ENCODE peak calls at places on chromosome 10, in five cellular contexts. J is HTR-8/SVneo; G is stimulated activated CD4-positive, alpha-beta T cell treated with anti-CD3 and anti-CD28 coated beads, Interleukin-1b, Interleukin-23, amount 100 ng/mL, for 24 hours; C is suprapubic skin; B is globus pallidus. U is an unnamed sample.

GRCh38 chr10:60323171-60323570 is 66.5 kb downstream of the ANK3 start:
- DNase-seq in C (no peak), J (no peak), G (no peak), B (no peak), U (no peak)

GRCh38 chr10:15482168-15482567 is 111.1 kb upstream of the FAM171A1 start:
- DNase-seq in G (no peak), C (no peak), J (no peak), B (no peak), U (no peak)

GRCh38 chr10:110448682-110449418 is 48.9 kb upstream of the DUSP5 start:
- DNase-seq in B (no peak), C (no peak), G (no peak), J (no peak), U (no peak)

GRCh38 chr10:49290131-49290530 is 8.8 kb upstream of the C10orf71 start:
- DNase-seq in J (no peak), G (no peak), C (no peak), B (no peak), U (no peak)

GRCh38 chr10:5856701-5857004 is 33.0 kb downstream of the ANKRD16 start:
- DNase-seq in G (no peak), C (no peak), B (no peak), J (no peak), U (no peak)

GRCh38 chr10:117980216-117980615 is 66.5 kb downstream of the RAB11FIP2 start:
- DNase-seq in G (no peak), B (no peak), C (no peak), J (peak), U (no peak)

GRCh38 chr10:104146871-104147270 is 24.9 kb downstream of the SFR1 start:
- DNase-seq in G (no peak), B (peak), C (no peak), J (no peak), U (no peak)

GRCh38 chr10:111392910-111393309 is 316.1 kb downstream of the ADRA2A start:
- DNase-seq in G (no peak), J (no peak), C (no peak), B (no peak), U (no peak)

GRCh38 chr10:121598261-121599249 is at the start of gene FGFR2:
- DNase-seq in C (peak), J (no peak), B (peak), G (no peak), U (no peak)

GRCh38 chr10:1607466-1607865 is 129.9 kb downstream of the ADARB2 start:
- DNase-seq in G (no peak), J (no peak), C (no peak), B (no peak), U (no peak)

GRCh38 chr10:26700884-26701630 is 3.6 kb downstream of the PDSS1 start:
- DNase-seq in B (no peak), G (no peak), J (no peak), C (no peak), U (no peak)

GRCh38 chr10:14022954-14023353 is 307.8 kb downstream of the FRMD4A start:
- DNase-seq in J (no peak), C (no peak), G (no peak), B (no peak), U (no peak)

GRCh38 chr10:107739951-107740350 is 575.4 kb upstream of the SORCS1 start:
- DNase-seq in G (no peak), B (no peak), C (no peak), J (no peak), U (no peak)

GRCh38 chr10:9331583-9332008 is 1277.1 kb downstream of the GATA3 start:
- DNase-seq in B (peak), G (no peak), C (no peak), J (peak), U (no peak)

GRCh38 chr10:5443429-5443828 is 31.1 kb downstream of the NET1 start:
- DNase-seq in B (no peak), G (no peak), C (no peak), J (no peak), U (no peak)

GRCh38 chr10:100327007-100327700 is 2.9 kb downstream of the PKD2L1 start:
- DNase-seq in C (no peak), G (no peak), J (no peak), B (peak), U (no peak)

GRCh38 chr10:94075521-94075920 is 81.8 kb downstream of the PLCE1 start:
- DNase-seq in B (no peak), G (no peak), J (no peak), C (no peak), U (no peak)

GRCh38 chr10:60101821-60102220 is 195.5 kb upstream of the CCDC6 start:
- DNase-seq in G (no peak), C (no peak), B (no peak), J (no peak), U (no peak)

GRCh38 chr10:88207121-88207546 is 343.7 kb downstream of the PTEN start:
- DNase-seq in B (no peak), J (no peak), G (no peak), C (no peak), U (no peak)

GRCh38 chr10:94006591-94007550 is 13.1 kb downstream of the PLCE1 start:
- DNase-seq in J (no peak), G (no peak), C (no peak), B (no peak), U (no peak)

GRCh38 chr10:19620867-19621266 is 195.4 kb upstream of the PLXDC2 start:
- DNase-seq in B (no peak), J (no peak), G (no peak), C (no peak), U (no peak)

GRCh38 chr10:126667568-126667967 is 2.9 kb downstream of the C10orf90 start:
- DNase-seq in G (no peak), C (no peak), B (peak), J (no peak), U (no peak)

GRCh38 chr10:53315709-53316108 is 543.1 kb upstream of the MBL2 start:
- DNase-seq in J (no peak), B (no peak), C (no peak), G (no peak), U (no peak)

GRCh38 chr10:62880162-62880561 is 64.0 kb upstream of the EGR2 start:
- DNase-seq in G (no peak), J (no peak), C (no peak), B (no peak), U (no peak)

GRCh38 chr10:16606421-16606820 is 84.7 kb upstream of the C1QL3 start:
- DNase-seq in J (no peak), C (no peak), G (no peak), B (no peak), U (no peak)

GRCh38 chr10:8412541-8412940 is 358.1 kb downstream of the GATA3 start:
- DNase-seq in G (no peak), J (no peak), C (no peak), B (no peak), U (no peak)

GRCh38 chr10:74282853-74283205 is 131.8 kb downstream of the ADK start:
- DNase-seq in J (no peak), C (no peak), G (no peak), B (no peak), U (no peak)

U was measured in T1000.